ENCODE peak calls at places on chromosome 20, in five cellular contexts. One of them, this sample, is unnamed.

GRCh38 chr20:33645072-33645358 is 17.1 kb upstream of the C20orf144 start:
- DNase-seq in heart right ventricle: no peak
- DNase-seq in stimulated activated CD4-positive, alpha-beta T cell treated with anti-CD3 and anti-CD28 coated beads, Interleukin-15, amount 100 ng/mL, for 1 hour: no peak
- DNase-seq in Ammon's horn: no peak
- DNase-seq in RPMI7951: no peak
- DNase-seq in this sample: no peak

GRCh38 chr20:50292324-50293243 is 102.0 kb downstream of the CEBPB start:
- DNase-seq in stimulated activated CD4-positive, alpha-beta T cell treated with anti-CD3 and anti-CD28 coated beads, Interleukin-15, amount 100 ng/mL, for 1 hour: no peak
- DNase-seq in RPMI7951: peak
- DNase-seq in Ammon's horn: peak
- DNase-seq in heart right ventricle: peak
- DNase-seq in this sample: peak

GRCh38 chr20:10536531-10536930 is 101.4 kb downstream of the SLX4IP start:
- DNase-seq in stimulated activated CD4-positive, alpha-beta T cell treated with anti-CD3 and anti-CD28 coated beads, Interleukin-15, amount 100 ng/mL, for 1 hour: no peak
- DNase-seq in RPMI7951: no peak
- DNase-seq in heart right ventricle: no peak
- DNase-seq in Ammon's horn: no peak
- DNase-seq in this sample: no peak

GRCh38 chr20:36066777-36067176 is 87.8 kb upstream of the EPB41L1 start:
- DNase-seq in heart right ventricle: no peak
- DNase-seq in RPMI7951: no peak
- DNase-seq in Ammon's horn: no peak
- DNase-seq in stimulated activated CD4-positive, alpha-beta T cell treated with anti-CD3 and anti-CD28 coated beads, Interleukin-15, amount 100 ng/mL, for 1 hour: no peak
- DNase-seq in this sample: no peak

GRCh38 chr20:19777981-19778380 is 19.9 kb downstream of the RIN2 start:
- DNase-seq in heart right ventricle: no peak
- DNase-seq in stimulated activated CD4-positive, alpha-beta T cell treated with anti-CD3 and anti-CD28 coated beads, Interleukin-15, amount 100 ng/mL, for 1 hour: no peak
- DNase-seq in RPMI7951: peak
- DNase-seq in Ammon's horn: no peak
- DNase-seq in this sample: no peak

GRCh38 chr20:3658708-3659491 is 4.3 kb downstream of the GFRA4 start:
- DNase-seq in RPMI7951: peak
- DNase-seq in Ammon's horn: no peak
- DNase-seq in heart right ventricle: no peak
- DNase-seq in stimulated activated CD4-positive, alpha-beta T cell treated with anti-CD3 and anti-CD28 coated beads, Interleukin-15, amount 100 ng/mL, for 1 hour: no peak
- DNase-seq in this sample: peak

GRCh38 chr20:25532015-25532751 is 53.1 kb downstream of the NINL start:
- DNase-seq in Ammon's horn: peak
- DNase-seq in stimulated activated CD4-positive, alpha-beta T cell treated with anti-CD3 and anti-CD28 coated beads, Interleukin-15, amount 100 ng/mL, for 1 hour: no peak
- DNase-seq in RPMI7951: no peak
- DNase-seq in heart right ventricle: no peak
- DNase-seq in this sample: no peak

GRCh38 chr20:17971571-17972013 is 2.8 kb downstream of the MGME1 start:
- DNase-seq in heart right ventricle: no peak
- DNase-seq in RPMI7951: peak
- DNase-seq in Ammon's horn: peak
- DNase-seq in stimulated activated CD4-positive, alpha-beta T cell treated with anti-CD3 and anti-CD28 coated beads, Interleukin-15, amount 100 ng/mL, for 1 hour: no peak
- DNase-seq in this sample: peak

GRCh38 chr20:63344616-63345327 is 16.4 kb downstream of the CHRNA4 start:
- DNase-seq in stimulated activated CD4-positive, alpha-beta T cell treated with anti-CD3 and anti-CD28 coated beads, Interleukin-15, amount 100 ng/mL, for 1 hour: no peak
- DNase-seq in Ammon's horn: no peak
- DNase-seq in RPMI7951: no peak
- DNase-seq in heart right ventricle: peak
- DNase-seq in this sample: no peak

GRCh38 chr20:1775117-1775516 is 117.5 kb upstream of the SIRPG start:
- DNase-seq in stimulated activated CD4-positive, alpha-beta T cell treated with anti-CD3 and anti-CD28 coated beads, Interleukin-15, amount 100 ng/mL, for 1 hour: no peak
- DNase-seq in heart right ventricle: no peak
- DNase-seq in RPMI7951: peak
- DNase-seq in Ammon's horn: no peak
- DNase-seq in this sample: no peak

GRCh38 chr20:9989066-9989724 is 45.6 kb upstream of the ANKEF1 start:
- DNase-seq in heart right ventricle: no peak
- DNase-seq in RPMI7951: peak
- DNase-seq in stimulated activated CD4-positive, alpha-beta T cell treated with anti-CD3 and anti-CD28 coated beads, Interleukin-15, amount 100 ng/mL, for 1 hour: no peak
- DNase-seq in Ammon's horn: peak
- DNase-seq in this sample: peak

This sample was measured in HT1080.